ENCODE peak calls at places on chromosomes 7 and 10, in seven cellular contexts. A, M, J, H, E, Q and I are unnamed samples.

GRCh38 chr10:105770813-105771212 is 1129.7 kb downstream of the SORCS3 start:
- DNase-seq in J (no peak), Q (no peak), A (no peak), E (no peak), H (no peak), M (no peak), I (no peak)

GRCh38 chr10:122163182-122164027 is 107.7 kb upstream of the BTBD16 start:
- DNase-seq in E (no peak), H (no peak), J (no peak), A (peak), M (peak), Q (no peak), I (peak)

GRCh38 chr10:130934333-130935035 is 377.0 kb downstream of the TCERG1L start:
- DNase-seq in E (no peak), Q (no peak), A (no peak), M (no peak), J (no peak), H (no peak), I (no peak)

GRCh38 chr10:98367626-98368451 is 47.1 kb downstream of the PYROXD2 start:
- DNase-seq in A (no peak), M (no peak), H (no peak), Q (no peak), E (no peak), J (no peak), I (no peak)

GRCh38 chr10:122463466-122464157 is 2.3 kb downstream of the HTRA1 start:
- DNase-seq in A (no peak), H (no peak), E (no peak), Q (no peak), M (no peak), J (no peak), I (no peak)

GRCh38 chr7:105808703-105809590 is 67.5 kb downstream of the ATXN7L1 start:
- DNase-seq in M (peak), J (peak), H (peak), E (no peak), A (peak), Q (peak), I (peak)

GRCh38 chr7:69052447-69052846 is 545.8 kb upstream of the AUTS2 start:
- DNase-seq in H (no peak), M (no peak), J (no peak), Q (no peak), E (no peak), A (no peak), I (no peak)

GRCh38 chr10:63522129-63522687 is 1.0 kb downstream of the REEP3 start:
- DNase-seq in A (peak), H (peak), E (no peak), Q (no peak), J (no peak), M (peak), I (peak)

GRCh38 chr7:30727061-30727945 is 24.6 kb upstream of the INMT start:
- DNase-seq in M (no peak), H (no peak), Q (peak), E (no peak), A (peak), J (peak), I (no peak)

GRCh38 chr7:70053421-70053820 is 455.1 kb downstream of the AUTS2 start:
- DNase-seq in H (no peak), A (no peak), J (peak), E (no peak), Q (no peak), M (no peak), I (no peak)

GRCh38 chr10:45380903-45381610 is 7.0 kb downstream of the ALOX5 start:
- DNase-seq in E (peak), A (no peak), J (no peak), H (no peak), Q (no peak), M (no peak), I (no peak)

GRCh38 chr10:33327750-33328149 is 6.7 kb downstream of the NRP1 start:
- DNase-seq in Q (peak), A (peak), M (no peak), E (no peak), J (no peak), H (no peak), I (peak)

GRCh38 chr7:103106336-103107070 is 31.6 kb downstream of the ARMC10 start:
- DNase-seq in H (no peak), E (no peak), J (no peak), M (no peak), Q (no peak), A (no peak), I (no peak)

GRCh38 chr7:150978136-150978789 is at the start of gene KCNH2:
- DNase-seq in A (no peak), J (no peak), Q (no peak), M (no peak), H (no peak), E (peak), I (no peak)

GRCh38 chr10:31873724-31874123 is 54.9 kb downstream of the ARHGAP12 start:
- DNase-seq in A (no peak), E (no peak), Q (no peak), J (no peak), H (no peak), M (no peak), I (no peak)

GRCh38 chr7:84123903-84124573 is 70.6 kb downstream of the SEMA3A start:
- DNase-seq in A (peak), H (no peak), M (no peak), Q (no peak), E (no peak), J (peak), I (no peak)

GRCh38 chr10:74322141-74322540 is 171.1 kb downstream of the ADK start:
- DNase-seq in J (peak), H (no peak), E (no peak), Q (no peak), A (no peak), M (no peak), I (peak)

GRCh38 chr10:34213193-34213804 is 601.8 kb downstream of the PARD3 start:
- DNase-seq in M (no peak), E (no peak), H (no peak), Q (no peak), J (no peak), A (no peak), I (no peak)

GRCh38 chr7:155338632-155339320 is 41.1 kb downstream of the INSIG1 start:
- DNase-seq in M (no peak), J (no peak), Q (no peak), A (no peak), H (no peak), E (no peak), I (no peak)

GRCh38 chr7:43481905-43482678 is 100.8 kb upstream of the STK17A start:
- DNase-seq in J (peak), E (no peak), H (peak), Q (peak), M (peak), A (peak), I (peak)

GRCh38 chr7:38186593-38187314 is 8.7 kb downstream of the STARD3NL start:
- DNase-seq in M (peak), J (peak), Q (peak), H (peak), E (no peak), A (peak), I (peak)

GRCh38 chr10:11345224-11346054 is 266.0 kb downstream of the USP6NL start:
- DNase-seq in A (no peak), E (no peak), J (no peak), Q (peak), H (peak), M (peak), I (peak)

GRCh38 chr7:40579401-40579800 is 444.6 kb downstream of the SUGCT start:
- DNase-seq in E (no peak), H (peak), Q (no peak), M (peak), A (peak), J (peak), I (peak)

GRCh38 chr10:15363031-15363430 is 8.1 kb downstream of the FAM171A1 start:
- DNase-seq in M (no peak), A (peak), J (peak), E (no peak), H (no peak), Q (no peak), I (no peak)

GRCh38 chr10:60846173-60846572 is 67.9 kb downstream of the CDK1 start:
- DNase-seq in A (peak), J (peak), H (peak), E (no peak), Q (peak), M (peak), I (peak)

GRCh38 chr7:100674441-100675407 is 1.2 kb downstream of the GNB2 start:
- DNase-seq in Q (no peak), M (no peak), J (no peak), H (no peak), A (peak), E (no peak), I (no peak)

GRCh38 chr10:50325449-50326188 is 74.3 kb upstream of the ASAH2 start:
- DNase-seq in E (peak), M (peak), J (peak), Q (peak), H (peak), A (peak), I (peak)

GRCh38 chr10:132991706-132992432 is 49.5 kb upstream of the CFAP46 start:
- DNase-seq in A (no peak), H (no peak), Q (no peak), E (peak), J (no peak), M (no peak), I (no peak)

GRCh38 chr7:37916017-37916672 is 472 bp downstream of the SFRP4 start:
- DNase-seq in E (peak), Q (peak), A (peak), J (no peak), M (no peak), H (no peak), I (no peak)

GRCh38 chr7:17010637-17011300 is 129.0 kb upstream of the AGR3 start:
- DNase-seq in J (no peak), E (no peak), H (no peak), Q (no peak), M (no peak), A (no peak), I (no peak)

GRCh38 chr7:128168667-128169210 is 72.3 kb upstream of the LEP start:
- DNase-seq in A (peak), H (peak), Q (peak), E (no peak), M (peak), J (peak), I (peak)

GRCh38 chr7:66697451-66698438 is 42.8 kb upstream of the RABGEF1 start:
- DNase-seq in H (peak), J (peak), A (peak), M (peak), Q (peak), E (peak), I (peak)

GRCh38 chr10:51137741-51138529 is 63.6 kb downstream of the PRKG1 start:
- DNase-seq in J (peak), E (no peak), A (peak), Q (peak), H (peak), M (peak), I (peak)

GRCh38 chr7:24908757-24909156 is 71.2 kb downstream of the OSBPL3 start:
- DNase-seq in H (no peak), Q (no peak), A (no peak), E (no peak), M (no peak), J (no peak), I (no peak)

GRCh38 chr10:96606216-96606615 is 19.4 kb upstream of the TM9SF3 start:
- DNase-seq in M (no peak), E (no peak), J (peak), H (no peak), Q (no peak), A (peak), I (no peak)

GRCh38 chr10:52652431-52653220 is 120.0 kb downstream of the MBL2 start:
- DNase-seq in J (peak), E (no peak), H (no peak), Q (no peak), M (peak), A (peak), I (no peak)

GRCh38 chr10:35236739-35237138 is 99.6 kb upstream of the CCNY start:
- DNase-seq in Q (peak), M (peak), J (peak), H (peak), A (peak), E (no peak), I (peak)
- TF ChIP-seq CTCF in Q (peak), M (peak), J (peak), H (peak), A (peak), E (peak), I (peak)

GRCh38 chr7:80634505-80634904 is 3.9 kb upstream of the CD36 start:
- DNase-seq in J (peak), Q (peak), A (peak), H (peak), M (peak), E (no peak), I (peak)

GRCh38 chr7:80630611-80631010 is 7.8 kb upstream of the CD36 start:
- DNase-seq in E (no peak), Q (no peak), M (peak), H (peak), A (peak), J (peak), I (peak)

GRCh38 chr7:80629023-80629422 is 9.4 kb upstream of the CD36 start:
- DNase-seq in M (no peak), H (no peak), E (no peak), J (no peak), Q (no peak), A (no peak), I (no peak)

GRCh38 chr7:80632819-80633218 is 5.6 kb upstream of the CD36 start:
- DNase-seq in J (no peak), H (no peak), M (no peak), Q (no peak), E (no peak), A (no peak), I (no peak)

DNA sequence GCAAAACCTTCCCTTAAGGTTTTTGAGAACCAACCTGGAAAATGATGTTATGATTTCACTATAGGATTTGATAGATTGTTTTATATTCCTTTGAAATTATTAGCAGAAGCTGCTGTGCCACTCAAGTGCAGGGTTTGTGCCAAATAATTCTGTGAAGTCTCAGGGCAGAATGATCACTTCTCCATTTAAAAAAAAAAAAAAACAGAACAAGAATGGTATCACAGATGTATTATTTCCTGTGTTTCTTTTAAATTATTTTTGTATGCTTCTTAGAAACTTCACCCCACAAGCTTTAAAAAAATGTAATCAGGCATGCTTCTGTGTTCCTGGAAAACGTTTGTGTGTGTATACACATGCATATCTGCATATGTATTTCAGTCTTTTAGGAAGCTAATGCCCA is 6.4 kb upstream of the CD36 start:
- DNase-seq in E (no peak), Q (no peak), J (no peak), M (no peak), H (no peak), A (no peak), I (no peak)
- H3K4me3 ChIP-seq in E (no peak), Q (no peak), J (no peak), M (no peak), H (no peak), A (no peak), I (no peak)

GRCh38 chr10:27779462-27779861 is 33.8 kb upstream of the MKX start:
- DNase-seq in M (no peak), E (no peak), J (peak), H (no peak), A (no peak), Q (no peak), I (no peak)

GRCh38 chr10:27784272-27784671 is 38.7 kb upstream of the MKX start:
- DNase-seq in J (no peak), Q (no peak), M (no peak), A (no peak), H (no peak), E (no peak), I (no peak)

DNA sequence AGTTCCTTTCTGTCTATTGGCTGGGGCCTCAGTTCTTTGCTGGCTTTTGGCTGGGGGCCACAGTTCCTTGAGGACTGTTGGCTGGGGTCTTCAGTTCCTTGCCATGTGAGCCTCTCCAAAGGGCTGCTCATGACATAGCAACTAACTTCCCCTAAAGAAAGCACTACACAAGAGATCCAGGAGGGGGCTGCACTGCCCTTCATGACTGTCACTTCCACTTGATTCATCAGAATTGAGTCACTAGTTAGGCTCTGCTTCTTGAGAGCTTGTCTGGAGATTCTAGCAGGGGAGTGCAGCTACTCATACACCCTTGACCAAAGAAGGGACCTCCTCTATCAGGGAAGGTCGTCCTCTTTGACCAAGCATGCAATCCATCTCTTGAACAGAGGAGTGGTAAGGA is 38.0 kb upstream of the MKX start:
- DNase-seq in A (peak), J (peak), M (peak), H (peak), Q (no peak), E (no peak), I (peak)
- TF ChIP-seq CTCF in A (peak), J (peak), M (no peak), H (peak), Q (no peak), E (peak), I (peak)

GRCh38 chr10:36172574-36172973 is 530.5 kb upstream of the FZD8 start:
- DNase-seq in E (no peak), H (peak), M (peak), Q (peak), J (peak), A (peak), I (peak)
- H3K4me3 ChIP-seq in E (no peak), H (peak), M (no peak), Q (no peak), J (peak), A (no peak), I (no peak)

DNA sequence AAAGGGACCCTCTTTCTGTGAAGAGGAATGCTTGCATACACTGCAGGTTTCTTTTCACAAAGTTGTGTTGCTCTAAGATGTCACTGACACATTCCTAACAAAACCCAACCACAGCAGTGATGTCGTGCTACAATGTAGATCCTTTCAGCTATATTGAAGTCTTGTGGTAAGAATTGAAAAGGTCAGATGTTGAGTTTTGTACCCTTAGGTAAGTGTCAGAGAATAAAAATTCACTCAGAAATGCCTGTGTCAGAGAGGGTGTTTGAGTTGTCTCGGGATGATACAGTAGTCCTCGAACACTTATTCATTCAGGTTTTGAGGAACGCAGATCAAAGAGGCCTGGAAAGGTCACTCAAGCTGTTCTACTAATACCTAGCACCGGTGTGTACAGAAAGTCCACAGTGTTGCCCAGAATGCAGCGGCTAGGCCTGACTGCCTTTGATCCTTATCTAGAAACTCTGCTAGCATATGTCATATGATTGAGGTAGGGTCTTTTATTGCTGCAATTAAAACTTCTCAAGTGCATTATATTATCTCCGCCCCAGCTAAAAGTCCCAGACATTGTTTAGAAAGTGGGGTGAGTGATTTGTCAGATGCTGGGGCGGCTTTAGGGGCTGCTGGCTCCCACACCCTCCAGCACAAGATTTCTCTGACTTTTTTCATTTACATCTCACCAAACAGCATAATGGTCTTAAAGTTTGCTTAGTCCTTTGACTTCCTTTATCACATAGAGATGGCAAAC is 26.0 kb downstream of the RNF32 start:
- DNase-seq in M (no peak), H (no peak), Q (no peak), A (no peak), E (no peak), J (peak), I (no peak)
- TF ChIP-seq CTCF in M (no peak), H (no peak), Q (no peak), A (no peak), E (no peak), J (no peak), I (no peak)

GRCh38 chr7:1025747-1026581 is 18.4 kb upstream of the GPR146 start:
- DNase-seq in J (no peak), Q (no peak), M (no peak), H (no peak), A (no peak), E (no peak), I (no peak)
- H3K4me3 ChIP-seq in J (no peak), Q (no peak), M (no peak), H (no peak), A (no peak), E (no peak), I (no peak)